ENCODE peak calls at places on chromosomes 13 and 19, in seven cellular contexts. One of them, this sample, is unnamed. For H3K4me1, the result is how much of the 10 kb centered on the place peaks cover.

GRCh38 chr13:114108141-114108761 is 24.2 kb downstream of the RASA3 start:
- DNase-seq in A549: no peak
- DNase-seq in uterus: peak
- DNase-seq in endothelial cell of umbilical vein: no peak
- DNase-seq in IMR-90: no peak
- DNase-seq in Peyer's patch: peak
- DNase-seq in breast epithelium: no peak
- DNase-seq in this sample: no peak

GRCh38 chr13:64529874-64530485 is 2700.2 kb downstream of the PCDH9 start:
- DNase-seq in IMR-90: no peak
- DNase-seq in uterus: no peak
- DNase-seq in Peyer's patch: no peak
- DNase-seq in A549: peak
- DNase-seq in endothelial cell of umbilical vein: no peak
- DNase-seq in breast epithelium: no peak
- DNase-seq in this sample: no peak

GRCh38 chr13:111929036-111929616 is 137.8 kb upstream of the SOX1 start:
- DNase-seq in Peyer's patch: no peak
- DNase-seq in uterus: no peak
- DNase-seq in endothelial cell of umbilical vein: no peak
- DNase-seq in breast epithelium: no peak
- DNase-seq in A549: no peak
- DNase-seq in IMR-90: no peak
- DNase-seq in this sample: no peak

GRCh38 chr13:40430234-40430633 is 236.2 kb downstream of the FOXO1 start:
- DNase-seq in endothelial cell of umbilical vein: no peak
- DNase-seq in IMR-90: no peak
- DNase-seq in A549: no peak
- DNase-seq in uterus: peak
- DNase-seq in breast epithelium: no peak
- DNase-seq in Peyer's patch: no peak
- DNase-seq in this sample: no peak

GRCh38 chr19:13018037-13018914 is 23.0 kb downstream of the NFIX start:
- DNase-seq in endothelial cell of umbilical vein: peak
- DNase-seq in A549: no peak
- DNase-seq in uterus: peak
- DNase-seq in Peyer's patch: no peak
- DNase-seq in breast epithelium: no peak
- DNase-seq in IMR-90: peak
- DNase-seq in this sample: peak

GRCh38 chr19:42831221-42832019 is 48.1 kb downstream of the PSG1 start:
- DNase-seq in breast epithelium: no peak
- DNase-seq in endothelial cell of umbilical vein: no peak
- DNase-seq in Peyer's patch: no peak
- DNase-seq in A549: peak
- DNase-seq in uterus: no peak
- DNase-seq in IMR-90: no peak
- DNase-seq in this sample: no peak

GRCh38 chr13:28022848-28023518 is 34.5 kb upstream of the URAD start:
- DNase-seq in Peyer's patch: no peak
- DNase-seq in IMR-90: peak
- DNase-seq in endothelial cell of umbilical vein: no peak
- DNase-seq in A549: no peak
- DNase-seq in uterus: no peak
- DNase-seq in breast epithelium: no peak
- DNase-seq in this sample: no peak

GRCh38 chr19:1401138-1401888 is at the start of gene GAMT:
- DNase-seq in Peyer's patch: peak
- DNase-seq in endothelial cell of umbilical vein: peak
- DNase-seq in IMR-90: no peak
- DNase-seq in uterus: no peak
- DNase-seq in A549: no peak
- DNase-seq in breast epithelium: no peak
- DNase-seq in this sample: no peak

GRCh38 chr13:113186061-113186900 is 22.2 kb downstream of the PCID2 start:
- DNase-seq in IMR-90: no peak
- DNase-seq in breast epithelium: no peak
- DNase-seq in A549: no peak
- DNase-seq in uterus: no peak
- DNase-seq in endothelial cell of umbilical vein: no peak
- DNase-seq in Peyer's patch: no peak
- DNase-seq in this sample: no peak

GRCh38 chr13:90302113-90302512 is 1045.4 kb upstream of the MIR17HG start:
- DNase-seq in IMR-90: peak
- DNase-seq in Peyer's patch: no peak
- DNase-seq in A549: no peak
- DNase-seq in breast epithelium: no peak
- DNase-seq in uterus: no peak
- DNase-seq in endothelial cell of umbilical vein: no peak
- DNase-seq in this sample: no peak

GRCh38 chr19:1769645-1769985 is 16.3 kb downstream of the ONECUT3 start:
- DNase-seq in Peyer's patch: no peak
- DNase-seq in A549: no peak
- DNase-seq in IMR-90: no peak
- DNase-seq in breast epithelium: no peak
- DNase-seq in uterus: no peak
- DNase-seq in endothelial cell of umbilical vein: no peak
- DNase-seq in this sample: no peak

GRCh38 chr13:77422724-77423123 is 95.8 kb upstream of the MYCBP2 start:
- DNase-seq in Peyer's patch: no peak
- DNase-seq in breast epithelium: no peak
- DNase-seq in IMR-90: no peak
- DNase-seq in A549: no peak
- DNase-seq in endothelial cell of umbilical vein: no peak
- DNase-seq in uterus: no peak
- DNase-seq in this sample: no peak

GRCh38 chr13:48078251-48078656 is 16.6 kb downstream of the MED4 start:
- DNase-seq in breast epithelium: no peak
- DNase-seq in Peyer's patch: peak
- DNase-seq in uterus: no peak
- DNase-seq in endothelial cell of umbilical vein: peak
- DNase-seq in A549: peak
- DNase-seq in IMR-90: no peak
- DNase-seq in this sample: no peak

GRCh38 chr19:2415281-2415972 is 12.0 kb downstream of the TIMM13 start:
- DNase-seq in A549: no peak
- DNase-seq in breast epithelium: no peak
- DNase-seq in endothelial cell of umbilical vein: no peak
- DNase-seq in IMR-90: no peak
- DNase-seq in uterus: no peak
- DNase-seq in Peyer's patch: no peak
- DNase-seq in this sample: no peak

GRCh38 chr19:33000910-33001309 is 28.9 kb downstream of the FAAP24 start:
- DNase-seq in breast epithelium: no peak
- DNase-seq in A549: no peak
- DNase-seq in Peyer's patch: no peak
- DNase-seq in IMR-90: no peak
- DNase-seq in endothelial cell of umbilical vein: no peak
- DNase-seq in uterus: no peak
- DNase-seq in this sample: no peak

GRCh38 chr13:37806666-37807065 is 62.9 kb downstream of the TRPC4 start:
- DNase-seq in uterus: no peak
- DNase-seq in A549: no peak
- DNase-seq in IMR-90: no peak
- DNase-seq in endothelial cell of umbilical vein: no peak
- DNase-seq in breast epithelium: no peak
- DNase-seq in Peyer's patch: no peak
- DNase-seq in this sample: no peak

GRCh38 chr13:49219647-49220034 is 497 bp upstream of the MLNR start:
- DNase-seq in A549: no peak
- DNase-seq in breast epithelium: no peak
- DNase-seq in uterus: no peak
- DNase-seq in endothelial cell of umbilical vein: peak
- DNase-seq in Peyer's patch: no peak
- DNase-seq in IMR-90: no peak
- DNase-seq in this sample: no peak

GRCh38 chr13:20714161-20714560 is 10.7 kb downstream of the IL17D start:
- DNase-seq in endothelial cell of umbilical vein: no peak
- DNase-seq in breast epithelium: no peak
- DNase-seq in uterus: no peak
- DNase-seq in Peyer's patch: no peak
- DNase-seq in IMR-90: no peak
- DNase-seq in A549: no peak
- DNase-seq in this sample: no peak

GRCh38 chr13:92074658-92075057 is 676.2 kb downstream of the GPC5 start:
- DNase-seq in uterus: no peak
- DNase-seq in breast epithelium: no peak
- DNase-seq in IMR-90: no peak
- DNase-seq in Peyer's patch: no peak
- DNase-seq in A549: peak
- DNase-seq in endothelial cell of umbilical vein: no peak
- DNase-seq in this sample: no peak

GRCh38 chr13:50220938-50221337 is 205.7 kb downstream of the KCNRG start:
- DNase-seq in uterus: no peak
- DNase-seq in Peyer's patch: no peak
- DNase-seq in endothelial cell of umbilical vein: no peak
- DNase-seq in IMR-90: no peak
- DNase-seq in breast epithelium: no peak
- DNase-seq in A549: no peak
- DNase-seq in this sample: no peak
- TF ChIP-seq CTCF in uterus: no peak
- TF ChIP-seq CTCF in Peyer's patch: no peak
- TF ChIP-seq CTCF in endothelial cell of umbilical vein: no peak
- TF ChIP-seq CTCF in IMR-90: no peak
- TF ChIP-seq CTCF in breast epithelium: no peak
- TF ChIP-seq CTCF in A549: no peak
- TF ChIP-seq CTCF in this sample: no peak

GRCh38 chr19:10768936-10769335 is 51.1 kb downstream of the DNM2 start:
- DNase-seq in breast epithelium: no peak
- DNase-seq in A549: no peak
- DNase-seq in uterus: no peak
- DNase-seq in Peyer's patch: no peak
- DNase-seq in endothelial cell of umbilical vein: no peak
- DNase-seq in IMR-90: no peak
- DNase-seq in this sample: no peak
- H3K4me1 ChIP-seq in breast epithelium: under half
- H3K4me1 ChIP-seq in A549: half or more
- H3K4me1 ChIP-seq in uterus: under half
- H3K4me1 ChIP-seq in Peyer's patch: under half
- H3K4me1 ChIP-seq in endothelial cell of umbilical vein: under half
- H3K4me1 ChIP-seq in IMR-90: under half
- H3K4me1 ChIP-seq in this sample: under half

DNA sequence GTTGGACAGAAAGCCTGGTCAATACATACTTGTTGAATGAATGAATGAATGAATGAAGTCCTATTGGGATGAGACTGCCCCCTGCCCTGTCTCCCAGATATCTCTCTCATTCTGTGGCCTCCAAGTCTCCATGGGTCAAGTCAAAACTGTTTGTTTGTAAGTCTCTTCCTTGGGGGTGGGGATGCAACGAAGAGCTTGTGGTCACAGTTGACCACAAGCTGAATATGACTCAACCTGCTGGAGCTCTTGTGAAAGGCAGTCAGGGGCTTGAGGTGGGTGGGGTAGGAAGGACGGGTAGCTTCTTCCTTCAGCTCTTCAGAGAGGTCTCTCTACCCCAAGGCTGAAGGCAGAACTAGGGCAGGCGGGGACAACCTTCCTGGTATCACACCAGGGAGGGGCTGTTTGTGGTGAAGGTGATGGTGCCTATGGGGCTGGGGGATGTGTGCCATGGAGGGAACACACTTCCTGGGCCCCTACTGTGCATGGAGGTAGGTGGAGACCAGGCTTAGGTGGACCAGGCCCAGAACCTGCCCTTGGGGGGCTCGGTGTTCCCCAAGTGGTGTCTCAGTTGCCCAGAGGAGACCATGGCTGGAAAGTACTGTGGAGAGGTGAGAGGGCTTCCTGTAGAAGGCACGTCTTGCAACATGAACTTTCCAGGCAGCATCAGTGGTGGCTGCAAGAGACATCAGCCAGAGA is 8.0 kb downstream of the MYO1F start:
- DNase-seq in endothelial cell of umbilical vein: no peak
- DNase-seq in IMR-90: peak
- DNase-seq in A549: peak
- DNase-seq in Peyer's patch: peak
- DNase-seq in breast epithelium: no peak
- DNase-seq in uterus: no peak
- DNase-seq in this sample: no peak
- TF ChIP-seq POLR2A in endothelial cell of umbilical vein: no peak
- TF ChIP-seq POLR2A in IMR-90: no peak
- TF ChIP-seq POLR2A in A549: no peak
- TF ChIP-seq POLR2A in Peyer's patch: peak
- TF ChIP-seq POLR2A in breast epithelium: no peak
- TF ChIP-seq POLR2A in uterus: no peak
- TF ChIP-seq POLR2A in this sample: no peak

DNA sequence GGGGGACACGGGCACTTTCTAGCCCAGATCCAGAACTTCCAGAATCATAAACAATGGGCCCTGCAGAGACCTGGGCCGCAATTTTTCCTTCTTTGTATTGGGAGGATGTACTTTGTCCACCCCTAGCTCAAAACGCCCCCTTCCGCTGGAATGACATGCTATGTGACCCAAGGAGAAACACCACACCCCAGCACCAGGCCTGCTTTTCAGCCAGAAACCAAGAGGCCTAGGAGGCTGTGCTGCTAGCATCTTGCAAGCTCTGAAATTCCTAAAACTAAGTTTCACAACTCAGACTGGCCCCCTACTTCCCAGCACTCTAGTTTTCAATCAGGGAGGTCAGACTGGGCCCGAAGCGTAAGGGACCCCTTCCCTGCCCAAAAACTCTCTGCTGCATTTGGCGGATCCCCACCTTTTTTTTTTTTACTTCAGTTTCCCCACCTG is 538 bp downstream of the LSM4 start:
- DNase-seq in A549: peak
- DNase-seq in endothelial cell of umbilical vein: peak
- DNase-seq in uterus: no peak
- DNase-seq in Peyer's patch: peak
- DNase-seq in IMR-90: peak
- DNase-seq in breast epithelium: no peak
- DNase-seq in this sample: no peak
- TF ChIP-seq CTCF in A549: peak
- TF ChIP-seq CTCF in endothelial cell of umbilical vein: no peak
- TF ChIP-seq CTCF in uterus: no peak
- TF ChIP-seq CTCF in Peyer's patch: no peak
- TF ChIP-seq CTCF in IMR-90: peak
- TF ChIP-seq CTCF in breast epithelium: no peak
- TF ChIP-seq CTCF in this sample: no peak

DNA sequence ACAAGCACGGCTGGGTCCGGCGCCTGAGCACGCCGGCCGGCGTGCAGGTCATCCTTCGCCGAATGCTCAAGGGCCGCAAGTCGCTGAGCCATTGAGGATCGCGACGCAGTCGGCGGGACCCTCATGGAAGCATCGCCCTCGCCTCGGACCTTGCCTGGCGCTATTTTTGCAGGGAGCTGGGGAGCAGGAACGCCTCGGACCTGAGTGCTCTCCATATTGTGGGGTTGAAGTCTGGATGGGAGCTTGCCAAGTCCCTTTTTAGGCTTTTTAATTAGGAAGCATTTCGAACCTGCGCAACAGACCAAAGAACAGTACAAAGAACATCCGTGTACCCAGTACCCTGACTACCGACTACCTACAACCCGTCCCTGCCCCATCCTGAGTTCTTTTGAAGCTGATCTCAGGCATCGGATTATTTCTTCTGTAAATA is 628 bp downstream of the MRPL34 start:
- DNase-seq in endothelial cell of umbilical vein: no peak
- DNase-seq in Peyer's patch: no peak
- DNase-seq in A549: no peak
- DNase-seq in IMR-90: no peak
- DNase-seq in breast epithelium: no peak
- DNase-seq in uterus: no peak
- DNase-seq in this sample: no peak
- H3K4me1 ChIP-seq in endothelial cell of umbilical vein: under half
- H3K4me1 ChIP-seq in Peyer's patch: under half
- H3K4me1 ChIP-seq in A549: under half
- H3K4me1 ChIP-seq in IMR-90: under half
- H3K4me1 ChIP-seq in breast epithelium: under half
- H3K4me1 ChIP-seq in uterus: under half
- H3K4me1 ChIP-seq in this sample: under half

This sample was measured in prostate gland.